ENCODE peak calls at places on chromosomes 12 and 14, in seven cellular contexts. M, H, Z, A, S, T and I are unnamed samples.
A peak's percentile ranks its signal among the peaks of the same experiment; 100 is the strongest.

GRCh38 chr12:131735863-131736806 is 25.2 kb downstream of the SFSWAP start:
- DNase-seq in M (no peak), S (no peak), A (no peak), Z (no peak), H (peak; percentile 11), T (no peak), I (no peak)

GRCh38 chr12:82655751-82656150 is 31.0 kb upstream of the TMTC2 start:
- DNase-seq in M (no peak), S (no peak), H (no peak), Z (no peak), A (no peak), T (no peak), I (no peak)

GRCh38 chr12:65941388-65941787 is 117.1 kb downstream of the HMGA2 start:
- DNase-seq in M (peak; percentile 78), H (no peak), Z (no peak), T (peak; percentile 39), A (no peak), S (no peak), I (no peak)

GRCh38 chr12:26566670-26567069 is 266.3 kb downstream of the ITPR2 start:
- DNase-seq in H (peak; percentile 15), T (no peak), A (no peak), M (peak; percentile 50), S (no peak), Z (no peak), I (no peak)

GRCh38 chr14:80211143-80212024 is at the start of gene DIO2:
- DNase-seq in H (peak; percentile 18), T (peak; percentile 16), S (no peak), Z (no peak), A (peak; percentile 34), M (peak; percentile 54), I (no peak)

GRCh38 chr12:63918788-63919300 is 74.3 kb downstream of the SRGAP1 start:
- DNase-seq in A (no peak), T (peak; percentile 85), Z (no peak), H (no peak), S (no peak), M (peak; percentile 92), I (no peak)

GRCh38 chr14:75428230-75429104 is 645 bp downstream of the JDP2 start:
- DNase-seq in A (no peak), H (peak; percentile 51), Z (no peak), M (peak; percentile 40), S (no peak), T (peak; percentile 36), I (no peak)

GRCh38 chr12:71665109-71665476 is 992 bp downstream of the THAP2 start:
- DNase-seq in H (peak; percentile 13), Z (no peak), A (no peak), M (no peak), T (no peak), S (no peak), I (no peak)

GRCh38 chr14:92323031-92323915 is at the start of gene SLC24A4:
- DNase-seq in M (peak; percentile 11), S (no peak), H (no peak), Z (no peak), T (peak; percentile 16), A (no peak), I (peak; percentile 8)

GRCh38 chr12:65765436-65765813 is 58.9 kb upstream of the HMGA2 start:
- DNase-seq in S (no peak), Z (no peak), H (no peak), M (peak; percentile 81), A (no peak), T (peak; percentile 24), I (no peak)

GRCh38 chr12:128267651-128268347 is 829 bp downstream of the TMEM132C start:
- DNase-seq in A (no peak), H (peak; percentile 15), Z (no peak), M (no peak), S (no peak), T (no peak), I (no peak)

GRCh38 chr14:89255852-89256251 is 161.2 kb downstream of the FOXN3 start:
- DNase-seq in S (no peak), Z (no peak), A (no peak), H (no peak), M (no peak), T (no peak), I (no peak)

GRCh38 chr14:70871001-70871400 is 36.3 kb upstream of the PCNX1 start:
- DNase-seq in H (no peak), S (no peak), T (no peak), A (no peak), Z (no peak), M (no peak), I (no peak)

GRCh38 chr14:31297701-31298344 is 90.2 kb upstream of the HECTD1 start:
- DNase-seq in Z (no peak), M (peak; percentile 47), A (no peak), H (no peak), S (no peak), T (no peak), I (no peak)

GRCh38 chr12:18345021-18345735 is 83.9 kb downstream of the PIK3C2G start:
- DNase-seq in A (no peak), M (peak; percentile 6), H (no peak), Z (no peak), S (no peak), T (no peak), I (no peak)

GRCh38 chr12:71935594-71935993 is 3.1 kb upstream of the TPH2 start:
- DNase-seq in A (no peak), S (no peak), H (no peak), Z (no peak), T (no peak), M (no peak), I (no peak)

GRCh38 chr12:117321572-117321971 is 39.9 kb downstream of the NOS1 start:
- DNase-seq in M (no peak), S (no peak), A (no peak), T (peak; percentile 53), Z (no peak), H (no peak), I (no peak)

GRCh38 chr12:77120156-77120555 is 54.8 kb upstream of the E2F7 start:
- DNase-seq in T (peak; percentile 74), A (no peak), M (peak; percentile 75), H (no peak), S (no peak), Z (no peak), I (no peak)

GRCh38 chr12:121295746-121296617 is 527 bp downstream of the CAMKK2 start:
- DNase-seq in Z (no peak), H (peak; percentile 49), S (no peak), A (no peak), T (peak; percentile 23), M (no peak), I (no peak)

GRCh38 chr12:80580254-80580653 is 127.2 kb upstream of the MYF6 start:
- DNase-seq in S (no peak), H (no peak), M (peak; percentile 96), A (no peak), T (peak; percentile 69), Z (no peak), I (no peak)

GRCh38 chr12:92912672-92913071 is 16.4 kb downstream of the EEA1 start:
- DNase-seq in T (no peak), S (no peak), A (no peak), Z (no peak), M (no peak), H (no peak), I (no peak)

GRCh38 chr14:78070344-78070743 is 99.8 kb upstream of the NRXN3 start:
- DNase-seq in A (no peak), Z (no peak), S (no peak), M (no peak), T (no peak), H (no peak), I (no peak)

GRCh38 chr14:65832431-65833253 is 420.1 kb downstream of the FUT8 start:
- DNase-seq in S (no peak), T (no peak), H (peak; percentile 34), A (no peak), Z (no peak), M (peak; percentile 10), I (no peak)

GRCh38 chr14:60514378-60515243 is 5.7 kb downstream of the SIX6 start:
- DNase-seq in Z (no peak), H (no peak), M (no peak), T (peak; percentile 65), S (no peak), A (no peak), I (no peak)

GRCh38 chr12:16303939-16304338 is 26.5 kb upstream of the SLC15A5 start:
- DNase-seq in S (no peak), H (no peak), A (no peak), M (no peak), T (no peak), Z (no peak), I (no peak)

GRCh38 chr14:76133103-76133502 is 18.6 kb upstream of the GPATCH2L start:
- DNase-seq in M (peak; percentile 33), S (no peak), A (no peak), T (peak; percentile 51), H (no peak), Z (no peak), I (no peak)

GRCh38 chr12:66956300-66956699 is 277.4 kb upstream of the GRIP1 start:
- DNase-seq in Z (no peak), S (no peak), T (no peak), H (no peak), A (no peak), M (no peak), I (no peak)

GRCh38 chr12:22121224-22121623 is 75.2 kb downstream of the CMAS start:
- DNase-seq in Z (no peak), H (no peak), A (no peak), T (no peak), M (no peak), S (no peak), I (peak; percentile 29)

GRCh38 chr12:132925597-132926416 is 30.3 kb downstream of the ZNF605 start:
- DNase-seq in T (no peak), M (no peak), S (no peak), Z (no peak), A (no peak), H (no peak), I (no peak)

GRCh38 chr12:75795125-75795524 is 236.5 kb downstream of the PHLDA1 start:
- DNase-seq in A (no peak), S (no peak), H (no peak), T (no peak), Z (no peak), M (no peak), I (no peak)

GRCh38 chr12:79926951-79927350 is 7.9 kb downstream of the PPP1R12A start:
- DNase-seq in Z (no peak), A (no peak), T (no peak), S (no peak), M (no peak), H (no peak), I (no peak)

GRCh38 chr12:107847830-107848229 is 73.3 kb downstream of the ASCL4 start:
- DNase-seq in A (no peak), M (no peak), H (no peak), S (no peak), Z (no peak), T (no peak), I (no peak)

GRCh38 chr12:131217024-131217586 is 263.4 kb downstream of the ADGRD1 start:
- DNase-seq in Z (no peak), M (no peak), T (no peak), H (no peak), A (no peak), S (no peak), I (no peak)